ENCODE peak calls at places on chromosomes 11 and 22, in four cellular contexts. H is SK-N-SH, G is HCT116, N is K562. F is an unnamed sample.
A peak's percentile ranks its signal among the peaks of the same experiment; 100 is the strongest.

GRCh38 chr11:64131657-64132387 is 34.1 kb downstream of the MACROD1 start:
- DNase-seq in N (no peak), G (no peak), H (no peak), F (no peak)

GRCh38 chr22:45308624-45309421 is 911 bp upstream of the FAM118A start:
- DNase-seq in N (no peak), H (no peak), G (peak; percentile 23), F (no peak)

GRCh38 chr11:19703211-19703610 is 9.4 kb upstream of the NAV2 start:
- DNase-seq in H (peak; percentile 73), N (no peak), G (no peak), F (no peak)

GRCh38 chr11:9732453-9732852 is 68.6 kb downstream of the SWAP70 start:
- DNase-seq in H (no peak), N (no peak), G (no peak), F (no peak)

GRCh38 chr11:125275905-125276634 is 111.5 kb downstream of the PKNOX2 start:
- DNase-seq in H (no peak), G (no peak), N (no peak), F (no peak)

GRCh38 chr22:43319661-43320486 is 23.3 kb downstream of the SCUBE1 start:
- DNase-seq in N (no peak), H (no peak), G (no peak), F (no peak)

GRCh38 chr11:6397636-6398035 is 7.4 kb downstream of the SMPD1 start:
- DNase-seq in G (no peak), H (no peak), N (no peak), F (no peak)

GRCh38 chr22:49999901-50000586 is 12.5 kb downstream of the IL17REL start:
- DNase-seq in H (peak; percentile 44), G (no peak), N (no peak), F (no peak)

GRCh38 chr11:66190776-66191175 is 77.7 kb upstream of the RAB1B start:
- DNase-seq in N (peak; percentile 23), G (no peak), H (no peak), F (no peak)

GRCh38 chr22:17818166-17818565 is 43.9 kb upstream of the BID start:
- DNase-seq in H (no peak), N (no peak), G (no peak), F (no peak)

GRCh38 chr11:17915500-17916143 is 97.2 kb downstream of the SERGEF start:
- DNase-seq in H (no peak), N (no peak), G (no peak), F (no peak)

GRCh38 chr22:50530857-50531545 is 1.2 kb upstream of the TYMP start:
- DNase-seq in N (no peak), G (peak; percentile 76), H (no peak), F (no peak)

GRCh38 chr11:110479445-110480101 is 49.8 kb downstream of the FDX1 start:
- DNase-seq in N (peak; percentile 35), H (no peak), G (no peak), F (no peak)

GRCh38 chr11:91776660-91777059 is 448.0 kb upstream of the FAT3 start:
- DNase-seq in H (no peak), G (no peak), N (no peak), F (no peak)

GRCh38 chr11:119845305-119845704 is 116.3 kb upstream of the NECTIN1 start:
- DNase-seq in H (no peak), N (no peak), G (no peak), F (no peak)

GRCh38 chr11:48081151-48082010 is 101.0 kb downstream of the PTPRJ start:
- DNase-seq in H (no peak), G (no peak), N (no peak), F (no peak)

GRCh38 chr11:62931501-62932278 is 10.5 kb upstream of the CHRM1 start:
- DNase-seq in G (no peak), N (no peak), H (no peak), F (no peak)

GRCh38 chr11:27518522-27518921 is 12.0 kb upstream of the LIN7C start:
- DNase-seq in H (no peak), G (no peak), N (no peak), F (no peak)

GRCh38 chr11:134371436-134372185 is 39.8 kb downstream of the GLB1L2 start:
- DNase-seq in H (no peak), G (no peak), N (no peak), F (no peak)

GRCh38 chr22:22689621-22690345 is 45.4 kb downstream of the GGTLC2 start:
- DNase-seq in G (no peak), N (no peak), H (no peak), F (no peak)

GRCh38 chr11:1889527-1889930 is 2.2 kb downstream of the PRR33 start:
- DNase-seq in G (no peak), N (no peak), H (peak; percentile 24), F (no peak)

GRCh38 chr22:25091449-25091848 is 108.2 kb upstream of the CRYBB3 start:
- DNase-seq in N (no peak), H (no peak), G (no peak), F (no peak)

GRCh38 chr11:122093731-122094130 is 22.3 kb downstream of the BLID start:
- DNase-seq in H (no peak), G (no peak), N (no peak), F (no peak)

GRCh38 chr11:110125632-110126031 is 32.4 kb downstream of the ZC3H12C start:
- DNase-seq in H (no peak), N (peak; percentile 46), G (no peak), F (no peak)

GRCh38 chr11:123482225-123482624 is 52.2 kb downstream of the GRAMD1B start:
- DNase-seq in G (no peak), N (no peak), H (no peak), F (no peak)

GRCh38 chr22:40603088-40603605 is 33.4 kb downstream of the MRTFA start:
- DNase-seq in H (no peak), N (no peak), G (no peak), F (no peak)

GRCh38 chr11:33500331-33500730 is 200.3 kb downstream of the C11orf91 start:
- DNase-seq in N (no peak), G (no peak), H (no peak), F (no peak)

GRCh38 chr11:113518716-113519495 is 43.7 kb upstream of the DRD2 start:
- DNase-seq in G (no peak), N (no peak), H (no peak), F (no peak)

GRCh38 chr11:28858076-28858475 is 749.9 kb downstream of the METTL15 start:
- DNase-seq in H (no peak), N (no peak), G (no peak), F (no peak)

GRCh38 chr11:122192634-122193245 is 76.7 kb upstream of the BLID start:
- DNase-seq in G (no peak), H (no peak), N (no peak), F (no peak)

GRCh38 chr11:67376873-67377808 is 3.7 kb upstream of the CLCF1 start:
- DNase-seq in H (no peak), N (no peak), G (no peak), F (no peak)

GRCh38 chr11:103953797-103954495 is 82.5 kb upstream of the DDI1 start:
- DNase-seq in H (no peak), G (no peak), N (no peak), F (no peak)

GRCh38 chr11:77747381-77747969 is 73.0 kb downstream of the RSF1 start:
- DNase-seq in H (no peak), N (no peak), G (no peak), F (no peak)
- TF ChIP-seq SIN3A in H (no peak), N (no peak), G (no peak), F (no peak)

GRCh38 chr22:46605117-46605516 is 15.1 kb upstream of the GRAMD4 start:
- DNase-seq in G (no peak), N (no peak), H (no peak), F (no peak)
- H3K27me3 ChIP-seq in G (no peaks in the 10 kb centered on the region), N (no peaks in the 10 kb centered on the region), H (no peaks in the 10 kb centered on the region), F (no peaks in the 10 kb centered on the region)

GRCh38 chr11:86067230-86068137 is 1.4 kb downstream of the PICALM start:
- DNase-seq in H (no peak), N (peak; percentile 67), G (no peak), F (no peak)
- TF ChIP-seq SIN3A in H (no peak), N (peak; percentile 11), G (no peak), F (no peak)

GRCh38 chr11:45755281-45755859 is 49.6 kb upstream of the SLC35C1 start:
- DNase-seq in G (no peak), N (no peak), H (no peak), F (no peak)

GRCh38 chr11:45756384-45757010 is 48.5 kb upstream of the SLC35C1 start:
- DNase-seq in G (no peak), N (peak; percentile 6), H (no peak), F (no peak)

GRCh38 chr11:45752136-45752535 is 52.8 kb upstream of the SLC35C1 start:
- DNase-seq in H (no peak), N (peak; percentile 18), G (no peak), F (no peak)

GRCh38 chr11:45754746-45755145 is 50.2 kb upstream of the SLC35C1 start:
- DNase-seq in G (no peak), H (no peak), N (no peak), F (no peak)

GRCh38 chr11:45754261-45754709 is 50.7 kb upstream of the SLC35C1 start:
- DNase-seq in N (no peak), H (peak; percentile 39), G (no peak), F (no peak)
- H3K27me3 ChIP-seq in N (peaks cover 79% of the 10 kb centered on the region), H (no peaks in the 10 kb centered on the region), G (peaks cover 22% of the 10 kb centered on the region), F (peaks cover 2% of the 10 kb centered on the region)

F was measured in Panc1.